ENCODE peak calls at places on chromosomes 12 and 14, in eight cellular contexts. One of them, this sample, is unnamed.

GRCh38 chr12:108525681-108526080 is 10.6 kb downstream of the FICD start:
- DNase-seq in GM18507: no peak
- DNase-seq in cardiac fibroblast: no peak
- DNase-seq in stimulated activated CD4-positive, alpha-beta T cell treated with anti-CD3 and anti-CD28 coated beads, Interleukin-1b, Interleukin-23, amount 100 ng/mL, for 24 hours: no peak
- DNase-seq in hepatic stellate cell: peak
- DNase-seq in T47D: no peak
- DNase-seq in GM12864: no peak
- DNase-seq in activated T-cell treated with anti-CD3 and anti-CD28 coated beads for 1 hour: no peak
- DNase-seq in this sample: no peak

GRCh38 chr14:101150010-101150409 is 246.5 kb upstream of the RTL1 start:
- DNase-seq in GM12864: no peak
- DNase-seq in cardiac fibroblast: no peak
- DNase-seq in hepatic stellate cell: no peak
- DNase-seq in activated T-cell treated with anti-CD3 and anti-CD28 coated beads for 1 hour: no peak
- DNase-seq in stimulated activated CD4-positive, alpha-beta T cell treated with anti-CD3 and anti-CD28 coated beads, Interleukin-1b, Interleukin-23, amount 100 ng/mL, for 24 hours: no peak
- DNase-seq in T47D: no peak
- DNase-seq in GM18507: no peak
- DNase-seq in this sample: no peak

GRCh38 chr12:18971932-18972331 is 157.6 kb upstream of the PLEKHA5 start:
- DNase-seq in stimulated activated CD4-positive, alpha-beta T cell treated with anti-CD3 and anti-CD28 coated beads, Interleukin-1b, Interleukin-23, amount 100 ng/mL, for 24 hours: no peak
- DNase-seq in T47D: no peak
- DNase-seq in GM12864: no peak
- DNase-seq in hepatic stellate cell: no peak
- DNase-seq in activated T-cell treated with anti-CD3 and anti-CD28 coated beads for 1 hour: no peak
- DNase-seq in cardiac fibroblast: no peak
- DNase-seq in GM18507: no peak
- DNase-seq in this sample: no peak

GRCh38 chr14:75553761-75554160 is 24.7 kb upstream of the FLVCR2 start:
- DNase-seq in cardiac fibroblast: no peak
- DNase-seq in activated T-cell treated with anti-CD3 and anti-CD28 coated beads for 1 hour: no peak
- DNase-seq in hepatic stellate cell: no peak
- DNase-seq in T47D: no peak
- DNase-seq in GM18507: no peak
- DNase-seq in GM12864: no peak
- DNase-seq in stimulated activated CD4-positive, alpha-beta T cell treated with anti-CD3 and anti-CD28 coated beads, Interleukin-1b, Interleukin-23, amount 100 ng/mL, for 24 hours: no peak
- DNase-seq in this sample: no peak

GRCh38 chr14:41606249-41607118 is at the start of gene LRFN5:
- DNase-seq in cardiac fibroblast: peak
- DNase-seq in GM18507: no peak
- DNase-seq in GM12864: no peak
- DNase-seq in hepatic stellate cell: no peak
- DNase-seq in stimulated activated CD4-positive, alpha-beta T cell treated with anti-CD3 and anti-CD28 coated beads, Interleukin-1b, Interleukin-23, amount 100 ng/mL, for 24 hours: no peak
- DNase-seq in activated T-cell treated with anti-CD3 and anti-CD28 coated beads for 1 hour: no peak
- DNase-seq in T47D: no peak
- DNase-seq in this sample: peak

GRCh38 chr14:100261621-100262020 is 22.7 kb downstream of the YY1 start:
- DNase-seq in T47D: no peak
- DNase-seq in cardiac fibroblast: no peak
- DNase-seq in activated T-cell treated with anti-CD3 and anti-CD28 coated beads for 1 hour: no peak
- DNase-seq in hepatic stellate cell: no peak
- DNase-seq in GM12864: no peak
- DNase-seq in stimulated activated CD4-positive, alpha-beta T cell treated with anti-CD3 and anti-CD28 coated beads, Interleukin-1b, Interleukin-23, amount 100 ng/mL, for 24 hours: no peak
- DNase-seq in GM18507: no peak
- DNase-seq in this sample: no peak

GRCh38 chr12:75632452-75632851 is 121.0 kb upstream of the KRR1 start:
- DNase-seq in activated T-cell treated with anti-CD3 and anti-CD28 coated beads for 1 hour: no peak
- DNase-seq in stimulated activated CD4-positive, alpha-beta T cell treated with anti-CD3 and anti-CD28 coated beads, Interleukin-1b, Interleukin-23, amount 100 ng/mL, for 24 hours: no peak
- DNase-seq in GM12864: no peak
- DNase-seq in GM18507: no peak
- DNase-seq in hepatic stellate cell: no peak
- DNase-seq in cardiac fibroblast: peak
- DNase-seq in T47D: no peak
- DNase-seq in this sample: no peak

GRCh38 chr12:124816295-124816854 is 47.3 kb downstream of the SCARB1 start:
- DNase-seq in hepatic stellate cell: no peak
- DNase-seq in T47D: no peak
- DNase-seq in GM18507: no peak
- DNase-seq in activated T-cell treated with anti-CD3 and anti-CD28 coated beads for 1 hour: no peak
- DNase-seq in stimulated activated CD4-positive, alpha-beta T cell treated with anti-CD3 and anti-CD28 coated beads, Interleukin-1b, Interleukin-23, amount 100 ng/mL, for 24 hours: no peak
- DNase-seq in GM12864: no peak
- DNase-seq in cardiac fibroblast: no peak
- DNase-seq in this sample: no peak

GRCh38 chr12:115323223-115323905 is 639.4 kb upstream of the TBX3 start:
- DNase-seq in stimulated activated CD4-positive, alpha-beta T cell treated with anti-CD3 and anti-CD28 coated beads, Interleukin-1b, Interleukin-23, amount 100 ng/mL, for 24 hours: no peak
- DNase-seq in hepatic stellate cell: peak
- DNase-seq in T47D: no peak
- DNase-seq in GM12864: no peak
- DNase-seq in GM18507: no peak
- DNase-seq in cardiac fibroblast: no peak
- DNase-seq in activated T-cell treated with anti-CD3 and anti-CD28 coated beads for 1 hour: no peak
- DNase-seq in this sample: no peak

GRCh38 chr12:92068441-92068840 is 77.2 kb downstream of the BTG1 start:
- DNase-seq in hepatic stellate cell: no peak
- DNase-seq in GM18507: no peak
- DNase-seq in activated T-cell treated with anti-CD3 and anti-CD28 coated beads for 1 hour: no peak
- DNase-seq in stimulated activated CD4-positive, alpha-beta T cell treated with anti-CD3 and anti-CD28 coated beads, Interleukin-1b, Interleukin-23, amount 100 ng/mL, for 24 hours: no peak
- DNase-seq in GM12864: no peak
- DNase-seq in cardiac fibroblast: peak
- DNase-seq in T47D: no peak
- DNase-seq in this sample: no peak

GRCh38 chr14:103867020-103867419 is 19.6 kb upstream of the PPP1R13B start:
- DNase-seq in stimulated activated CD4-positive, alpha-beta T cell treated with anti-CD3 and anti-CD28 coated beads, Interleukin-1b, Interleukin-23, amount 100 ng/mL, for 24 hours: no peak
- DNase-seq in T47D: no peak
- DNase-seq in activated T-cell treated with anti-CD3 and anti-CD28 coated beads for 1 hour: no peak
- DNase-seq in hepatic stellate cell: no peak
- DNase-seq in cardiac fibroblast: no peak
- DNase-seq in GM18507: no peak
- DNase-seq in GM12864: no peak
- DNase-seq in this sample: no peak

GRCh38 chr12:96516472-96517417 is 27.4 kb downstream of the CFAP54 start:
- DNase-seq in activated T-cell treated with anti-CD3 and anti-CD28 coated beads for 1 hour: peak
- DNase-seq in cardiac fibroblast: peak
- DNase-seq in stimulated activated CD4-positive, alpha-beta T cell treated with anti-CD3 and anti-CD28 coated beads, Interleukin-1b, Interleukin-23, amount 100 ng/mL, for 24 hours: peak
- DNase-seq in GM12864: peak
- DNase-seq in hepatic stellate cell: peak
- DNase-seq in GM18507: peak
- DNase-seq in T47D: peak
- DNase-seq in this sample: peak

GRCh38 chr12:119236372-119236771 is 57.6 kb downstream of the HSPB8 start:
- DNase-seq in GM18507: no peak
- DNase-seq in activated T-cell treated with anti-CD3 and anti-CD28 coated beads for 1 hour: no peak
- DNase-seq in stimulated activated CD4-positive, alpha-beta T cell treated with anti-CD3 and anti-CD28 coated beads, Interleukin-1b, Interleukin-23, amount 100 ng/mL, for 24 hours: no peak
- DNase-seq in T47D: no peak
- DNase-seq in GM12864: no peak
- DNase-seq in cardiac fibroblast: no peak
- DNase-seq in hepatic stellate cell: no peak
- DNase-seq in this sample: no peak

GRCh38 chr12:98453070-98453469 is 62.3 kb upstream of the TMPO start:
- DNase-seq in T47D: no peak
- DNase-seq in activated T-cell treated with anti-CD3 and anti-CD28 coated beads for 1 hour: no peak
- DNase-seq in GM12864: no peak
- DNase-seq in hepatic stellate cell: no peak
- DNase-seq in cardiac fibroblast: no peak
- DNase-seq in stimulated activated CD4-positive, alpha-beta T cell treated with anti-CD3 and anti-CD28 coated beads, Interleukin-1b, Interleukin-23, amount 100 ng/mL, for 24 hours: no peak
- DNase-seq in GM18507: no peak
- DNase-seq in this sample: no peak

GRCh38 chr12:90253674-90254181 is 545.1 kb upstream of the ATP2B1 start:
- DNase-seq in GM12864: peak
- DNase-seq in stimulated activated CD4-positive, alpha-beta T cell treated with anti-CD3 and anti-CD28 coated beads, Interleukin-1b, Interleukin-23, amount 100 ng/mL, for 24 hours: peak
- DNase-seq in GM18507: peak
- DNase-seq in activated T-cell treated with anti-CD3 and anti-CD28 coated beads for 1 hour: no peak
- DNase-seq in cardiac fibroblast: peak
- DNase-seq in hepatic stellate cell: peak
- DNase-seq in T47D: no peak
- DNase-seq in this sample: peak

GRCh38 chr12:15757553-15758255 is 31.5 kb downstream of the EPS8 start:
- DNase-seq in activated T-cell treated with anti-CD3 and anti-CD28 coated beads for 1 hour: no peak
- DNase-seq in GM12864: no peak
- DNase-seq in hepatic stellate cell: peak
- DNase-seq in T47D: no peak
- DNase-seq in cardiac fibroblast: peak
- DNase-seq in stimulated activated CD4-positive, alpha-beta T cell treated with anti-CD3 and anti-CD28 coated beads, Interleukin-1b, Interleukin-23, amount 100 ng/mL, for 24 hours: no peak
- DNase-seq in GM18507: no peak
- DNase-seq in this sample: no peak

GRCh38 chr12:72285861-72286260 is 13.7 kb downstream of the TRHDE start:
- DNase-seq in T47D: no peak
- DNase-seq in stimulated activated CD4-positive, alpha-beta T cell treated with anti-CD3 and anti-CD28 coated beads, Interleukin-1b, Interleukin-23, amount 100 ng/mL, for 24 hours: no peak
- DNase-seq in GM12864: no peak
- DNase-seq in activated T-cell treated with anti-CD3 and anti-CD28 coated beads for 1 hour: no peak
- DNase-seq in hepatic stellate cell: no peak
- DNase-seq in GM18507: no peak
- DNase-seq in cardiac fibroblast: no peak
- DNase-seq in this sample: no peak

GRCh38 chr12:55699471-55700055 is 8.1 kb downstream of the ITGA7 start:
- DNase-seq in activated T-cell treated with anti-CD3 and anti-CD28 coated beads for 1 hour: no peak
- DNase-seq in hepatic stellate cell: no peak
- DNase-seq in stimulated activated CD4-positive, alpha-beta T cell treated with anti-CD3 and anti-CD28 coated beads, Interleukin-1b, Interleukin-23, amount 100 ng/mL, for 24 hours: no peak
- DNase-seq in T47D: no peak
- DNase-seq in GM12864: no peak
- DNase-seq in GM18507: no peak
- DNase-seq in cardiac fibroblast: no peak
- DNase-seq in this sample: no peak

GRCh38 chr12:124359671-124360581 is 65.0 kb downstream of the RFLNA start:
- DNase-seq in stimulated activated CD4-positive, alpha-beta T cell treated with anti-CD3 and anti-CD28 coated beads, Interleukin-1b, Interleukin-23, amount 100 ng/mL, for 24 hours: no peak
- DNase-seq in GM12864: no peak
- DNase-seq in cardiac fibroblast: peak
- DNase-seq in hepatic stellate cell: no peak
- DNase-seq in activated T-cell treated with anti-CD3 and anti-CD28 coated beads for 1 hour: no peak
- DNase-seq in GM18507: no peak
- DNase-seq in T47D: peak
- DNase-seq in this sample: no peak

GRCh38 chr14:70254476-70254961 is 65.8 kb upstream of the SLC8A3 start:
- DNase-seq in hepatic stellate cell: no peak
- DNase-seq in cardiac fibroblast: peak
- DNase-seq in stimulated activated CD4-positive, alpha-beta T cell treated with anti-CD3 and anti-CD28 coated beads, Interleukin-1b, Interleukin-23, amount 100 ng/mL, for 24 hours: no peak
- DNase-seq in GM18507: peak
- DNase-seq in T47D: peak
- DNase-seq in activated T-cell treated with anti-CD3 and anti-CD28 coated beads for 1 hour: no peak
- DNase-seq in GM12864: no peak
- DNase-seq in this sample: peak

GRCh38 chr14:97854918-97855317 is 1057.7 kb downstream of the VRK1 start:
- DNase-seq in GM12864: no peak
- DNase-seq in cardiac fibroblast: no peak
- DNase-seq in activated T-cell treated with anti-CD3 and anti-CD28 coated beads for 1 hour: no peak
- DNase-seq in T47D: no peak
- DNase-seq in hepatic stellate cell: no peak
- DNase-seq in GM18507: no peak
- DNase-seq in stimulated activated CD4-positive, alpha-beta T cell treated with anti-CD3 and anti-CD28 coated beads, Interleukin-1b, Interleukin-23, amount 100 ng/mL, for 24 hours: no peak
- DNase-seq in this sample: no peak

GRCh38 chr14:81311816-81312215 is 88.3 kb downstream of the STON2 start:
- DNase-seq in hepatic stellate cell: no peak
- DNase-seq in T47D: no peak
- DNase-seq in stimulated activated CD4-positive, alpha-beta T cell treated with anti-CD3 and anti-CD28 coated beads, Interleukin-1b, Interleukin-23, amount 100 ng/mL, for 24 hours: no peak
- DNase-seq in GM18507: no peak
- DNase-seq in activated T-cell treated with anti-CD3 and anti-CD28 coated beads for 1 hour: no peak
- DNase-seq in cardiac fibroblast: peak
- DNase-seq in GM12864: no peak
- DNase-seq in this sample: no peak

GRCh38 chr14:105150026-105150367 is 18.6 kb downstream of the JAG2 start:
- DNase-seq in T47D: no peak
- DNase-seq in GM12864: no peak
- DNase-seq in GM18507: no peak
- DNase-seq in activated T-cell treated with anti-CD3 and anti-CD28 coated beads for 1 hour: no peak
- DNase-seq in stimulated activated CD4-positive, alpha-beta T cell treated with anti-CD3 and anti-CD28 coated beads, Interleukin-1b, Interleukin-23, amount 100 ng/mL, for 24 hours: no peak
- DNase-seq in hepatic stellate cell: no peak
- DNase-seq in cardiac fibroblast: no peak
- DNase-seq in this sample: no peak

This sample was measured in NCI-H82.